ENCODE peak calls at places on chromosomes 13 and 19, in four cellular contexts. One of them, this sample, is unnamed.

GRCh38 chr19:42528354-42529247 is at the start of gene CEACAM1:
- DNase-seq in MM.1S: peak; percentile 60
- DNase-seq in GM23248: peak; percentile 12
- DNase-seq in hepatocyte: peak; percentile 79
- DNase-seq in this sample: no peak

GRCh38 chr19:10516064-10516385 is 1.2 kb downstream of the S1PR5 start:
- DNase-seq in hepatocyte: no peak
- DNase-seq in MM.1S: no peak
- DNase-seq in GM23248: no peak
- DNase-seq in this sample: no peak

GRCh38 chr19:44890366-44891015 is 563 bp upstream of the TOMM40 start:
- DNase-seq in MM.1S: peak; percentile 100
- DNase-seq in hepatocyte: peak; percentile 98
- DNase-seq in GM23248: peak; percentile 99
- DNase-seq in this sample: no peak

GRCh38 chr19:13262450-13262849 is 112.2 kb downstream of the IER2 start:
- DNase-seq in GM23248: peak; percentile 65
- DNase-seq in hepatocyte: peak; percentile 72
- DNase-seq in MM.1S: peak; percentile 50
- DNase-seq in this sample: peak; percentile 22

GRCh38 chr19:41219924-41220567 is 1.0 kb downstream of the AXL start:
- DNase-seq in MM.1S: no peak
- DNase-seq in GM23248: peak; percentile 81
- DNase-seq in hepatocyte: peak; percentile 49
- DNase-seq in this sample: peak; percentile 28

GRCh38 chr19:18995804-18996241 is 37.5 kb downstream of the SUGP2 start:
- DNase-seq in hepatocyte: peak; percentile 82
- DNase-seq in MM.1S: peak; percentile 45
- DNase-seq in GM23248: peak; percentile 98
- DNase-seq in this sample: peak; percentile 89

GRCh38 chr19:13214036-13214730 is 64.0 kb downstream of the IER2 start:
- DNase-seq in GM23248: no peak
- DNase-seq in MM.1S: no peak
- DNase-seq in hepatocyte: no peak
- DNase-seq in this sample: no peak

GRCh38 chr19:5515737-5516136 is 52.0 kb downstream of the TINCR start:
- DNase-seq in GM23248: no peak
- DNase-seq in MM.1S: no peak
- DNase-seq in hepatocyte: no peak
- DNase-seq in this sample: no peak

GRCh38 chr13:71856548-71856947 is 10.5 kb downstream of the DACH1 start:
- DNase-seq in MM.1S: no peak
- DNase-seq in GM23248: no peak
- DNase-seq in hepatocyte: no peak
- DNase-seq in this sample: no peak

GRCh38 chr13:95620498-95621140 is 23.9 kb downstream of the DZIP1 start:
- DNase-seq in GM23248: no peak
- DNase-seq in hepatocyte: no peak
- DNase-seq in MM.1S: no peak
- DNase-seq in this sample: no peak

GRCh38 chr19:4589579-4590410 is 30.3 kb upstream of the SEMA6B start:
- DNase-seq in hepatocyte: peak; percentile 53
- DNase-seq in GM23248: no peak
- DNase-seq in MM.1S: peak; percentile 44
- DNase-seq in this sample: peak; percentile 34

GRCh38 chr19:17081672-17082630 is 6.4 kb downstream of the MYO9B start:
- DNase-seq in GM23248: no peak
- DNase-seq in hepatocyte: no peak
- DNase-seq in MM.1S: no peak
- DNase-seq in this sample: no peak

GRCh38 chr13:110685305-110685704 is 20.6 kb downstream of the CARS2 start:
- DNase-seq in MM.1S: no peak
- DNase-seq in hepatocyte: peak; percentile 67
- DNase-seq in GM23248: no peak
- DNase-seq in this sample: no peak

GRCh38 chr19:58218899-58219298 is 9.8 kb upstream of the ZNF544 start:
- DNase-seq in MM.1S: no peak
- DNase-seq in GM23248: peak; percentile 45
- DNase-seq in hepatocyte: no peak
- DNase-seq in this sample: peak; percentile 26

GRCh38 chr19:49020931-49021895 is 2.9 kb downstream of the CGB3 start:
- DNase-seq in MM.1S: no peak
- DNase-seq in GM23248: peak; percentile 42
- DNase-seq in hepatocyte: no peak
- DNase-seq in this sample: no peak

GRCh38 chr13:40480915-40481525 is 185.4 kb downstream of the FOXO1 start:
- DNase-seq in GM23248: no peak
- DNase-seq in hepatocyte: no peak
- DNase-seq in MM.1S: no peak
- DNase-seq in this sample: no peak

GRCh38 chr13:40485611-40486517 is 180.6 kb downstream of the FOXO1 start:
- DNase-seq in GM23248: no peak
- DNase-seq in hepatocyte: no peak
- DNase-seq in MM.1S: peak; percentile 8
- DNase-seq in this sample: peak; percentile 13

GRCh38 chr13:40484101-40484800 is 182.2 kb downstream of the FOXO1 start:
- DNase-seq in MM.1S: no peak
- DNase-seq in hepatocyte: no peak
- DNase-seq in GM23248: peak; percentile 31
- DNase-seq in this sample: no peak

GRCh38 chr13:40484981-40485380 is 181.5 kb downstream of the FOXO1 start:
- DNase-seq in MM.1S: no peak
- DNase-seq in GM23248: no peak
- DNase-seq in hepatocyte: no peak
- DNase-seq in this sample: no peak

GRCh38 chr13:40483601-40484000 is 182.8 kb downstream of the FOXO1 start:
- DNase-seq in hepatocyte: no peak
- DNase-seq in GM23248: no peak
- DNase-seq in MM.1S: no peak
- DNase-seq in this sample: no peak
- TF ChIP-seq EZH2phosphoT487 in hepatocyte: no peak
- TF ChIP-seq EZH2phosphoT487 in GM23248: no peak
- TF ChIP-seq EZH2phosphoT487 in MM.1S: no peak
- TF ChIP-seq EZH2phosphoT487 in this sample: no peak

DNA sequence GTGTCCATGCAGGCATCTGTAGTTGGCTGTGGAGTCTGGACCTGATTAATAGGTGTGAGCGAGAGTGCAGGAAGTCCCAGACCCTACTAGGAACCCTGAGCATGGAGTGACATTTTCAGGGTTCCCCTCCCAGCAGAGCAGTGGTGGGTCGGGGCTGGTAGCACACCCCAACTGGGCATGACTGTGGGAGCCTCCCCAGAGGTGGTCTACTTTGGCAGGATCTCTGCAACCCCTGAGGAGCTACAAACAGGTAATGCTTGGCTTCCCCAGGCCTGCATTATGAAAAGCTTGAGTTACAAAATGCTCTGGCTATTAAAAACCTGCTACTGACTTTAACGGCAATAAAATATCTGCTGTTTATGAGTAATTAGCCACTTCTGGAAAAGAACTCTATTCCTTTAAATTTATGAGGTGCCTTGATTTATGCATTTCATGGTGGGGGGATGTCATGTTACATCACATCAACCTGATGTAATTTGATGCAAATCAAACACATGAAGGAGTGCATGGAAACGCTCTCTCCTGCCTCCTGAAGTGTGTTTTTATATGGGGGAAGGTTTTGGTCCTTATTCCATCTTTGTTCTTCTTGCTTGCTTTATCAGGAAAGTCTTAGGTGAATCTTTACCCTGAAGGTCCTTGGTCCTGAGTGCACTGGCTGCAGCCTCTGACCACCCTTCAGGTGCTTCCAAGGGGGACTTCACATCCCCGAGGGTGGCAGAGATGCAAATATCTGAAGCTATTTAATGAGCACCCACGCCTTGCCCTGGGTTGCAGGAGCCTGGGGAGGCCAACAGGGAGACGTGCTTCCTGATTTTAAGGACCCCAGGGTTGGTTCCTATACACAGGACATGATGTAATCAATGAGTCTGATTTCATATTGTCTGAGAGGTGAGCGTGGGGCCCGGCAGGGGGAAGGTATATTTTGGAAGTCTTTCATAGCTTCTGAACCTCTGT is 54.0 kb downstream of the ZNF536 start:
- DNase-seq in hepatocyte: no peak
- DNase-seq in GM23248: no peak
- DNase-seq in MM.1S: no peak
- DNase-seq in this sample: no peak
- TF ChIP-seq EZH2 in hepatocyte: no peak
- TF ChIP-seq EZH2 in GM23248: no peak
- TF ChIP-seq EZH2 in MM.1S: no peak
- TF ChIP-seq EZH2 in this sample: no peak

GRCh38 chr19:37817180-37817911 is 38.0 kb upstream of the ZNF573 start:
- DNase-seq in hepatocyte: peak; percentile 78
- DNase-seq in GM23248: peak; percentile 59
- DNase-seq in MM.1S: no peak
- DNase-seq in this sample: peak; percentile 87
- TF ChIP-seq EZH2phosphoT487 in hepatocyte: no peak
- TF ChIP-seq EZH2phosphoT487 in GM23248: no peak
- TF ChIP-seq EZH2phosphoT487 in MM.1S: no peak
- TF ChIP-seq EZH2phosphoT487 in this sample: no peak

GRCh38 chr19:1750343-1751021 is 2.8 kb upstream of the ONECUT3 start:
- DNase-seq in GM23248: no peak
- DNase-seq in MM.1S: no peak
- DNase-seq in hepatocyte: no peak
- DNase-seq in this sample: no peak

GRCh38 chr19:1748115-1748702 is 5.1 kb upstream of the ONECUT3 start:
- DNase-seq in MM.1S: no peak
- DNase-seq in GM23248: no peak
- DNase-seq in hepatocyte: peak; percentile 57
- DNase-seq in this sample: no peak

GRCh38 chr19:1747285-1748114 is 5.8 kb upstream of the ONECUT3 start:
- DNase-seq in GM23248: peak; percentile 71
- DNase-seq in hepatocyte: peak; percentile 81
- DNase-seq in MM.1S: no peak
- DNase-seq in this sample: peak; percentile 53

GRCh38 chr19:1749373-1750342 is 3.6 kb upstream of the ONECUT3 start:
- DNase-seq in hepatocyte: no peak
- DNase-seq in GM23248: no peak
- DNase-seq in MM.1S: no peak
- DNase-seq in this sample: peak; percentile 63

DNA sequence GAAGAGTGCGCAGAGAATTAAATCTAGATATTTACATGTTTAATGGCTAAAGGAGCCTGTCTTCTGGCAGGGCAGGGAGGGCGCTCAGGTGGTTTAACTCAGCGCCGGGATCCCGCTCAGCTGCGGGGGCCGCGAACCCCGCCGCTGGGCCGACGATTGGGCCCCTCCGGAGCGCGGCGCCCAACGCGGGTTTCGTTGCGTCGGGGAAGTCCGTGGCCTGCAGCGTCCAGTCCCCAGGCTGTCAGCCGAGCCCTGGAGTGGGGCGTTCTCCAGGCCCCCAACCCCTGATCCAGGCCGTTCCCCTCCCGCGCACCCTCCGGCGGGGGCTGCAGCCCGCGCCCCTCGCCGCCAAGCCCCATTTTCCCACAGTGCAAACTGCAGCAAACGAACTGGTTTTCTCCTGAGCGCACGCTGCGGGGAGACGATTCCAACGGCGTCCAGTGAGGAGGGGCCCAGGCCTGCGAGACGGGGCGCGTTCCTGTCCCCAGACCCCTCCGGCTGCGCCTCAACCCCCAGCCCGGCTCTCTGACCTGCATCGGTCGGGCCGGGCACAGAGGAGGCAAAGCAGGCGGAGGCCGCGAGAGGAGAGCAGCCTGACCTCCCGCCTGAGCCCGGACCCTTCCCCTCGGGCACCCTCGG is 4.5 kb upstream of the ONECUT3 start:
- DNase-seq in MM.1S: no peak
- DNase-seq in hepatocyte: no peak
- DNase-seq in GM23248: no peak
- DNase-seq in this sample: no peak
- TF ChIP-seq EZH2 in MM.1S: no peak
- TF ChIP-seq EZH2 in hepatocyte: peak; percentile 54
- TF ChIP-seq EZH2 in GM23248: no peak
- TF ChIP-seq EZH2 in this sample: no peak

This sample was measured in neural progenitor cell.